ENCODE peak calls at places on chromosomes 13 and 19, in nine cellular contexts. L, U, P, O, G, M, B, F and I are unnamed samples.

GRCh38 chr13:20803180-20803965 is 29.6 kb upstream of the EEF1AKMT1 start:
- DNase-seq in L (no peak), U (no peak), P (no peak), O (no peak), G (no peak), M (no peak), B (no peak), F (no peak), I (no peak)

GRCh38 chr19:36110487-36111199 is at the start of gene OVOL3:
- DNase-seq in L (no peak), U (no peak), P (no peak), O (no peak), G (no peak), M (no peak), B (no peak), F (no peak), I (no peak)

GRCh38 chr13:34816118-34816517 is 126.0 kb upstream of the NBEA start:
- DNase-seq in L (no peak), U (no peak), P (no peak), O (no peak), G (no peak), M (no peak), B (no peak), F (no peak), I (no peak)

GRCh38 chr19:39007096-39007495 is 25.3 kb downstream of the FBXO27 start:
- DNase-seq in L (no peak), U (no peak), P (no peak), O (no peak), G (no peak), M (no peak), B (no peak), F (no peak), I (no peak)

GRCh38 chr19:57850553-57851017 is 926 bp downstream of the ZNF587 start:
- DNase-seq in L (no peak), U (peak), P (no peak), O (no peak), G (no peak), M (no peak), B (no peak), F (no peak), I (no peak)

GRCh38 chr13:28679628-28680027 is 20.7 kb downstream of the POMP start:
- DNase-seq in L (no peak), U (peak), P (no peak), O (peak), G (no peak), M (no peak), B (no peak), F (no peak), I (no peak)

GRCh38 chr13:111575719-111576118 is 255.3 kb downstream of the TEX29 start:
- DNase-seq in L (no peak), U (no peak), P (no peak), O (no peak), G (no peak), M (no peak), B (no peak), F (no peak), I (no peak)

GRCh38 chr13:35940734-35941133 is 190.4 kb downstream of the DCLK1 start:
- DNase-seq in L (no peak), U (no peak), P (no peak), O (no peak), G (no peak), M (no peak), B (no peak), F (no peak), I (no peak)

GRCh38 chr13:27634231-27634630 is 12.5 kb downstream of the POLR1D start:
- DNase-seq in L (no peak), U (no peak), P (no peak), O (no peak), G (no peak), M (no peak), B (no peak), F (no peak), I (no peak)

GRCh38 chr13:47066261-47066660 is 169.4 kb upstream of the HTR2A start:
- DNase-seq in L (no peak), U (no peak), P (no peak), O (no peak), G (peak), M (no peak), B (no peak), F (no peak), I (no peak)

GRCh38 chr13:50909605-50910482 is at the start of gene RNASEH2B:
- DNase-seq in L (peak), U (peak), P (peak), O (peak), G (peak), M (peak), B (peak), F (peak), I (peak)

GRCh38 chr13:98927954-98928927 is 49.6 kb downstream of the DOCK9 start:
- DNase-seq in L (no peak), U (peak), P (peak), O (no peak), G (no peak), M (no peak), B (no peak), F (no peak), I (peak)

GRCh38 chr13:52162279-52163101 is 3.1 kb upstream of the NEK3 start:
- DNase-seq in L (no peak), U (peak), P (no peak), O (peak), G (peak), M (no peak), B (peak), F (no peak), I (no peak)

GRCh38 chr19:51501594-51502263 is at the start of gene SIGLEC12:
- DNase-seq in L (no peak), U (no peak), P (peak), O (no peak), G (no peak), M (no peak), B (peak), F (peak), I (no peak)